ENCODE peak calls at places on chromosomes 5 and 9, in eight cellular contexts. One of them, this sample, is unnamed.

GRCh38 chr5:144394036-144394435 is 223.4 kb downstream of the KCTD16 start:
- DNase-seq in colonic mucosa: no peak
- DNase-seq in OCI-LY7: no peak
- DNase-seq in aorta: no peak
- DNase-seq in psoas muscle: no peak
- DNase-seq in SK-N-SH: no peak
- DNase-seq in heart right ventricle: no peak
- DNase-seq in H9: no peak
- DNase-seq in this sample: no peak

GRCh38 chr5:74851026-74851425 is 15.2 kb downstream of the FAM169A start:
- DNase-seq in aorta: no peak
- DNase-seq in psoas muscle: no peak
- DNase-seq in SK-N-SH: no peak
- DNase-seq in heart right ventricle: no peak
- DNase-seq in H9: no peak
- DNase-seq in OCI-LY7: no peak
- DNase-seq in colonic mucosa: no peak
- DNase-seq in this sample: no peak

GRCh38 chr9:89021154-89021803 is 30.0 kb downstream of the S1PR3 start:
- DNase-seq in OCI-LY7: no peak
- DNase-seq in H9: no peak
- DNase-seq in SK-N-SH: no peak
- DNase-seq in aorta: no peak
- DNase-seq in psoas muscle: peak; percentile 49
- DNase-seq in heart right ventricle: no peak
- DNase-seq in colonic mucosa: no peak
- DNase-seq in this sample: no peak

GRCh38 chr5:80711938-80712337 is 57.2 kb upstream of the DHFR start:
- DNase-seq in heart right ventricle: no peak
- DNase-seq in aorta: no peak
- DNase-seq in H9: peak; percentile 67
- DNase-seq in OCI-LY7: no peak
- DNase-seq in colonic mucosa: no peak
- DNase-seq in psoas muscle: no peak
- DNase-seq in SK-N-SH: peak; percentile 58
- DNase-seq in this sample: no peak

GRCh38 chr9:131222460-131222859 is 53.9 kb downstream of the FAM78A start:
- DNase-seq in aorta: no peak
- DNase-seq in H9: no peak
- DNase-seq in psoas muscle: no peak
- DNase-seq in colonic mucosa: no peak
- DNase-seq in SK-N-SH: no peak
- DNase-seq in heart right ventricle: no peak
- DNase-seq in OCI-LY7: no peak
- DNase-seq in this sample: no peak

GRCh38 chr9:93898502-93899426 is 56.4 kb downstream of the BARX1 start:
- DNase-seq in heart right ventricle: no peak
- DNase-seq in SK-N-SH: peak; percentile 4
- DNase-seq in aorta: no peak
- DNase-seq in H9: peak; percentile 21
- DNase-seq in psoas muscle: no peak
- DNase-seq in colonic mucosa: no peak
- DNase-seq in OCI-LY7: no peak
- DNase-seq in this sample: peak; percentile 5

GRCh38 chr5:171989276-171989675 is 17.2 kb downstream of the FBXW11 start:
- DNase-seq in heart right ventricle: no peak
- DNase-seq in H9: no peak
- DNase-seq in aorta: no peak
- DNase-seq in SK-N-SH: no peak
- DNase-seq in OCI-LY7: no peak
- DNase-seq in psoas muscle: no peak
- DNase-seq in colonic mucosa: no peak
- DNase-seq in this sample: no peak

GRCh38 chr5:89878140-89878570 is 531.4 kb downstream of the CETN3 start:
- DNase-seq in aorta: no peak
- DNase-seq in H9: no peak
- DNase-seq in heart right ventricle: no peak
- DNase-seq in colonic mucosa: no peak
- DNase-seq in OCI-LY7: no peak
- DNase-seq in SK-N-SH: no peak
- DNase-seq in psoas muscle: no peak
- DNase-seq in this sample: no peak

GRCh38 chr9:34382879-34383278 is 6.2 kb upstream of the MYORG start:
- DNase-seq in H9: no peak
- DNase-seq in OCI-LY7: no peak
- DNase-seq in psoas muscle: no peak
- DNase-seq in SK-N-SH: no peak
- DNase-seq in aorta: no peak
- DNase-seq in colonic mucosa: no peak
- DNase-seq in heart right ventricle: no peak
- DNase-seq in this sample: no peak

GRCh38 chr5:151719228-151719861 is 32.6 kb upstream of the SPARC start:
- DNase-seq in psoas muscle: no peak
- DNase-seq in H9: peak; percentile 46
- DNase-seq in colonic mucosa: peak; percentile 45
- DNase-seq in aorta: peak; percentile 61
- DNase-seq in SK-N-SH: no peak
- DNase-seq in OCI-LY7: peak; percentile 27
- DNase-seq in heart right ventricle: peak; percentile 25
- DNase-seq in this sample: no peak

GRCh38 chr5:132526290-132526973 is 16.9 kb downstream of the IL5 start:
- DNase-seq in psoas muscle: no peak
- DNase-seq in colonic mucosa: peak; percentile 43
- DNase-seq in heart right ventricle: peak; percentile 9
- DNase-seq in SK-N-SH: peak; percentile 70
- DNase-seq in H9: peak; percentile 72
- DNase-seq in OCI-LY7: peak; percentile 65
- DNase-seq in aorta: no peak
- DNase-seq in this sample: no peak

GRCh38 chr5:176810687-176811501 is 535 bp downstream of the UNC5A start:
- DNase-seq in H9: no peak
- DNase-seq in aorta: no peak
- DNase-seq in psoas muscle: no peak
- DNase-seq in heart right ventricle: no peak
- DNase-seq in OCI-LY7: no peak
- DNase-seq in colonic mucosa: no peak
- DNase-seq in SK-N-SH: peak; percentile 65
- DNase-seq in this sample: no peak

GRCh38 chr5:172901012-172901780 is 58.0 kb upstream of the RPL26L1 start:
- DNase-seq in colonic mucosa: no peak
- DNase-seq in heart right ventricle: peak; percentile 43
- DNase-seq in psoas muscle: peak; percentile 72
- DNase-seq in OCI-LY7: no peak
- DNase-seq in aorta: peak; percentile 91
- DNase-seq in SK-N-SH: no peak
- DNase-seq in H9: no peak
- DNase-seq in this sample: peak; percentile 61

GRCh38 chr9:136429683-136430590 is 9.7 kb downstream of the INPP5E start:
- DNase-seq in SK-N-SH: no peak
- DNase-seq in psoas muscle: no peak
- DNase-seq in heart right ventricle: no peak
- DNase-seq in colonic mucosa: no peak
- DNase-seq in OCI-LY7: no peak
- DNase-seq in aorta: no peak
- DNase-seq in H9: no peak
- DNase-seq in this sample: no peak

GRCh38 chr9:32625320-32625719 is 10.1 kb downstream of the TAF1L start:
- DNase-seq in psoas muscle: no peak
- DNase-seq in heart right ventricle: no peak
- DNase-seq in colonic mucosa: no peak
- DNase-seq in aorta: no peak
- DNase-seq in SK-N-SH: no peak
- DNase-seq in H9: no peak
- DNase-seq in OCI-LY7: no peak
- DNase-seq in this sample: no peak

GRCh38 chr9:94079236-94079635 is 5.0 kb upstream of the PTPDC1 start:
- DNase-seq in psoas muscle: no peak
- DNase-seq in heart right ventricle: no peak
- DNase-seq in SK-N-SH: no peak
- DNase-seq in OCI-LY7: no peak
- DNase-seq in colonic mucosa: no peak
- DNase-seq in H9: no peak
- DNase-seq in aorta: no peak
- DNase-seq in this sample: no peak

GRCh38 chr5:76084496-76085285 is 1.5 kb downstream of the SV2C start:
- DNase-seq in H9: peak; percentile 71
- DNase-seq in colonic mucosa: no peak
- DNase-seq in heart right ventricle: no peak
- DNase-seq in OCI-LY7: no peak
- DNase-seq in SK-N-SH: peak; percentile 92
- DNase-seq in psoas muscle: no peak
- DNase-seq in aorta: no peak
- DNase-seq in this sample: no peak

DNA sequence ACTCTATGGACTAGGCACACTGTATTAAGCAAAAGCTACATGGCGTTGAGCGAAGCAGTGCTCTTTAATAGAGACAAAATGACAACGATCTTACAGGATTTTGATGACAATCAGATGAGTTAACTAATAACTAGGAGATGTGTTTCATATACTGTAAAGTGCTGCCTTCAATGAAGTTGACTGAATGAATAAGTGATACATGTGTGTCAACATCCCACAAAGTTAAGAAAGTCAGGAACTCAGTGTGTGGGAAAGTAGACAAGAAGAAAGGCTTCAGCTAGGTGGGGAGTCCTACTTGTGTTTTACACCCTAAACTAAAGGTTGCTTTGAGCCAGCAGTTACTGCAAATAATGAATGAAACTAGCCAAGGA is 79.6 kb downstream of the PAPPA start:
- DNase-seq in OCI-LY7: no peak
- DNase-seq in colonic mucosa: no peak
- DNase-seq in heart right ventricle: no peak
- DNase-seq in H9: no peak
- DNase-seq in SK-N-SH: no peak
- DNase-seq in psoas muscle: no peak
- DNase-seq in aorta: no peak
- DNase-seq in this sample: no peak
- H3K4me1 ChIP-seq in OCI-LY7: no peaks in the 10 kb centered on the region
- H3K4me1 ChIP-seq in colonic mucosa: no peaks in the 10 kb centered on the region
- H3K4me1 ChIP-seq in heart right ventricle: no peaks in the 10 kb centered on the region
- H3K4me1 ChIP-seq in H9: no peaks in the 10 kb centered on the region
- H3K4me1 ChIP-seq in SK-N-SH: no peaks in the 10 kb centered on the region
- H3K4me1 ChIP-seq in psoas muscle: no peaks in the 10 kb centered on the region
- H3K4me1 ChIP-seq in aorta: no peaks in the 10 kb centered on the region
- H3K4me1 ChIP-seq in this sample: peaks cover 6% of the 10 kb centered on the region

GRCh38 chr9:127524373-127524772 is 73.1 kb downstream of the LRSAM1 start:
- DNase-seq in H9: peak; percentile 61
- DNase-seq in heart right ventricle: no peak
- DNase-seq in colonic mucosa: no peak
- DNase-seq in OCI-LY7: no peak
- DNase-seq in psoas muscle: no peak
- DNase-seq in SK-N-SH: no peak
- DNase-seq in aorta: no peak
- DNase-seq in this sample: no peak
- H3K4me1 ChIP-seq in H9: peaks cover 2% of the 10 kb centered on the region
- H3K4me1 ChIP-seq in heart right ventricle: peaks cover 94% of the 10 kb centered on the region
- H3K4me1 ChIP-seq in colonic mucosa: peaks cover 12% of the 10 kb centered on the region
- H3K4me1 ChIP-seq in OCI-LY7: no peaks in the 10 kb centered on the region
- H3K4me1 ChIP-seq in psoas muscle: peaks cover 15% of the 10 kb centered on the region
- H3K4me1 ChIP-seq in SK-N-SH: peaks cover 15% of the 10 kb centered on the region
- H3K4me1 ChIP-seq in aorta: no peaks in the 10 kb centered on the region
- H3K4me1 ChIP-seq in this sample: peaks cover 94% of the 10 kb centered on the region

GRCh38 chr5:135240283-135240633 is 158.8 kb downstream of the MACROH2A1 start:
- DNase-seq in SK-N-SH: no peak
- DNase-seq in heart right ventricle: no peak
- DNase-seq in H9: peak; percentile 7
- DNase-seq in aorta: peak; percentile 14
- DNase-seq in OCI-LY7: no peak
- DNase-seq in psoas muscle: no peak
- DNase-seq in colonic mucosa: peak; percentile 13
- DNase-seq in this sample: no peak
- H3K4me1 ChIP-seq in SK-N-SH: peaks cover 68% of the 10 kb centered on the region
- H3K4me1 ChIP-seq in heart right ventricle: peaks cover 50% of the 10 kb centered on the region
- H3K4me1 ChIP-seq in H9: no peaks in the 10 kb centered on the region
- H3K4me1 ChIP-seq in aorta: peaks cover 6% of the 10 kb centered on the region
- H3K4me1 ChIP-seq in OCI-LY7: no peaks in the 10 kb centered on the region
- H3K4me1 ChIP-seq in psoas muscle: peaks cover 76% of the 10 kb centered on the region
- H3K4me1 ChIP-seq in colonic mucosa: no peaks in the 10 kb centered on the region
- H3K4me1 ChIP-seq in this sample: peaks cover 38% of the 10 kb centered on the region

GRCh38 chr5:158882660-158883059 is 217.1 kb downstream of the EBF1 start:
- DNase-seq in OCI-LY7: no peak
- DNase-seq in SK-N-SH: no peak
- DNase-seq in heart right ventricle: no peak
- DNase-seq in aorta: no peak
- DNase-seq in H9: no peak
- DNase-seq in psoas muscle: no peak
- DNase-seq in colonic mucosa: no peak
- DNase-seq in this sample: no peak

GRCh38 chr5:158879993-158880392 is 219.7 kb downstream of the EBF1 start:
- DNase-seq in SK-N-SH: no peak
- DNase-seq in H9: no peak
- DNase-seq in OCI-LY7: no peak
- DNase-seq in colonic mucosa: no peak
- DNase-seq in psoas muscle: no peak
- DNase-seq in heart right ventricle: no peak
- DNase-seq in aorta: no peak
- DNase-seq in this sample: no peak

GRCh38 chr5:158880514-158881001 is 219.2 kb downstream of the EBF1 start:
- DNase-seq in aorta: no peak
- DNase-seq in colonic mucosa: no peak
- DNase-seq in psoas muscle: no peak
- DNase-seq in H9: no peak
- DNase-seq in heart right ventricle: no peak
- DNase-seq in SK-N-SH: no peak
- DNase-seq in OCI-LY7: peak; percentile 68
- DNase-seq in this sample: no peak

GRCh38 chr5:158882236-158882635 is 217.5 kb downstream of the EBF1 start:
- DNase-seq in heart right ventricle: no peak
- DNase-seq in colonic mucosa: no peak
- DNase-seq in H9: no peak
- DNase-seq in OCI-LY7: no peak
- DNase-seq in psoas muscle: no peak
- DNase-seq in SK-N-SH: no peak
- DNase-seq in aorta: no peak
- DNase-seq in this sample: no peak

DNA sequence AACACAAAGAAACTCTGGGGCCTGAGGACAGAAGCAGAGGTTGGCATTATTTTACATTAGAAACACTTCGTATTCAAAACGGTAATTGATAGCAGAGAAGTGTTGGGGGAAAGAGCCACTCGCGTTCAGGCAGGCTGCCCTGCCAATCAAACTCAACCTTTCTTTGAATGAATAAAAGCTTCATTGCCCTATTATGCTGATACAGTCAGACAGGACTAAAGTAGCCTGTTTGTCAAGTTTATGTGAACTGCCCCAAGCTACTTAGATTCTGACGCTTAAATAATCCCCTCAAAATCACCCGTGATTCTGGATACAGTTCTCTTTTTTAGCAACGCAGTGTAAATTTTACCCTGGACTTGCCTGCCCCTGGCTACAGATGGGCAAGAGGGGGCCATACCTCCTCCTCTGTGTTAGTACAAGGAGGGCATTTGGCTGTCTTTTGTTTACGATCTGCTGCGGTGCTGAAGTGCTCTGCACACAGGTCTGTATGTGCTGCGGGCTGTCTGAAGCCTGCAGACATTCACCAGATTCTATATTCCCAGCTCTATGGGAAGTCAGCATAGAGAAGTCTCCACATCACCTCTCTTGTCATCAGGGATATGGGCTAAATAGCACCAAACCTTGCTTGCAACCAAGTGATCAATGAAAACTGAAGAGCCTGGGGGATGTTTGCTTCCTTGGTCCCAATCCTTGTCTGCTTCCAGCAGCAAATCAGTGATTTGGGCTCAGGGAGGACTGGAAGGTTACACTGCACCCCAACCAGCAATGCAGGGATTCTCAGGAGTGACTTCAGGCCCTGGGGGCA is 218.4 kb downstream of the EBF1 start:
- DNase-seq in colonic mucosa: no peak
- DNase-seq in OCI-LY7: peak; percentile 41
- DNase-seq in aorta: no peak
- DNase-seq in psoas muscle: no peak
- DNase-seq in H9: no peak
- DNase-seq in SK-N-SH: no peak
- DNase-seq in heart right ventricle: no peak
- DNase-seq in this sample: no peak
- H3K4me1 ChIP-seq in colonic mucosa: no peaks in the 10 kb centered on the region
- H3K4me1 ChIP-seq in OCI-LY7: peaks cover 100% of the 10 kb centered on the region
- H3K4me1 ChIP-seq in aorta: peaks cover 37% of the 10 kb centered on the region
- H3K4me1 ChIP-seq in psoas muscle: peaks cover 7% of the 10 kb centered on the region
- H3K4me1 ChIP-seq in H9: peaks cover 11% of the 10 kb centered on the region
- H3K4me1 ChIP-seq in SK-N-SH: no peaks in the 10 kb centered on the region
- H3K4me1 ChIP-seq in heart right ventricle: peaks cover 69% of the 10 kb centered on the region
- H3K4me1 ChIP-seq in this sample: peaks cover 68% of the 10 kb centered on the region